ENCODE peak calls at places on chromosomes 4 and X, in eight cellular contexts. U, D, G, S, I, V, H and J are unnamed samples.

GRCh38 chrX:19343085-19343461 is 654 bp upstream of the PDHA1 start:
- DNase-seq in U (no peak), D (no peak), G (no peak), S (no peak), I (no peak), V (no peak), H (no peak), J (no peak)

GRCh38 chr4:88865051-88865450 is 167.4 kb upstream of the NAP1L5 start:
- DNase-seq in U (no peak), D (no peak), G (no peak), S (no peak), I (no peak), V (no peak), H (no peak), J (no peak)

GRCh38 chr4:29770627-29771026 is 949.5 kb upstream of the PCDH7 start:
- DNase-seq in U (no peak), D (no peak), G (no peak), S (no peak), I (no peak), V (no peak), H (no peak), J (no peak)

GRCh38 chr4:15042529-15043167 is 40.4 kb downstream of the CPEB2 start:
- DNase-seq in U (no peak), D (no peak), G (no peak), S (no peak), I (no peak), V (peak; percentile 50), H (no peak), J (no peak)

GRCh38 chr4:37095925-37096324 is 148.6 kb upstream of the NWD2 start:
- DNase-seq in U (no peak), D (no peak), G (no peak), S (no peak), I (no peak), V (no peak), H (no peak), J (no peak)

GRCh38 chr4:151573945-151574344 is 165.0 kb downstream of the FHIP1A start:
- DNase-seq in U (no peak), D (no peak), G (no peak), S (peak; percentile 89), I (peak; percentile 27), V (no peak), H (no peak), J (no peak)

GRCh38 chr4:92483341-92483740 is 179.6 kb downstream of the GRID2 start:
- DNase-seq in U (no peak), D (no peak), G (no peak), S (no peak), I (no peak), V (no peak), H (no peak), J (no peak)

GRCh38 chrX:106649523-106650428 is 38.0 kb downstream of the RADX start:
- DNase-seq in U (no peak), D (no peak), G (no peak), S (no peak), I (no peak), V (no peak), H (no peak), J (no peak)

GRCh38 chr4:81724925-81725329 is 253.2 kb upstream of the RASGEF1B start:
- DNase-seq in U (no peak), D (peak; percentile 73), G (no peak), S (peak; percentile 24), I (peak; percentile 65), V (no peak), H (peak; percentile 52), J (peak; percentile 67)

GRCh38 chr4:3523146-3523627 is 9.0 kb downstream of the LRPAP1 start:
- DNase-seq in U (no peak), D (peak; percentile 17), G (no peak), S (no peak), I (no peak), V (no peak), H (no peak), J (peak; percentile 17)

GRCh38 chr4:3524349-3524748 is 7.9 kb downstream of the LRPAP1 start:
- DNase-seq in U (no peak), D (peak; percentile 36), G (no peak), S (no peak), I (no peak), V (no peak), H (no peak), J (no peak)

GRCh38 chr4:3522651-3523050 is 9.6 kb downstream of the LRPAP1 start:
- DNase-seq in U (no peak), D (peak; percentile 15), G (no peak), S (no peak), I (no peak), V (no peak), H (no peak), J (peak; percentile 29)

GRCh38 chr4:3524920-3525319 is 7.3 kb downstream of the LRPAP1 start:
- DNase-seq in U (no peak), D (peak; percentile 30), G (no peak), S (no peak), I (no peak), V (no peak), H (no peak), J (no peak)

GRCh38 chr4:3523628-3524221 is 8.5 kb downstream of the LRPAP1 start:
- DNase-seq in U (no peak), D (peak; percentile 33), G (no peak), S (no peak), I (no peak), V (no peak), H (no peak), J (peak; percentile 27)
- H3K36me3 ChIP-seq in U (peaks cover 13% of the 10 kb centered on the region), D (peaks cover 88% of the 10 kb centered on the region), G (no peaks in the 10 kb centered on the region), S (peaks cover 16% of the 10 kb centered on the region), I (peaks cover 68% of the 10 kb centered on the region), V (no peaks in the 10 kb centered on the region), H (peaks cover 3% of the 10 kb centered on the region), J (peaks cover 6% of the 10 kb centered on the region)

GRCh38 chrX:20418379-20418778 is 151.7 kb upstream of the RPS6KA3 start:
- DNase-seq in U (no peak), D (no peak), G (no peak), S (no peak), I (no peak), V (no peak), H (no peak), J (no peak)

GRCh38 chrX:20418809-20419208 is 152.1 kb upstream of the RPS6KA3 start:
- DNase-seq in U (no peak), D (no peak), G (no peak), S (no peak), I (no peak), V (no peak), H (no peak), J (no peak)

GRCh38 chrX:20412871-20413486 is 146.3 kb upstream of the RPS6KA3 start:
- DNase-seq in U (no peak), D (peak; percentile 55), G (no peak), S (no peak), I (peak; percentile 29), V (no peak), H (peak; percentile 22), J (no peak)

GRCh38 chrX:20414066-20414465 is 147.4 kb upstream of the RPS6KA3 start:
- DNase-seq in U (no peak), D (no peak), G (no peak), S (no peak), I (no peak), V (peak; percentile 64), H (no peak), J (no peak)

DNA sequence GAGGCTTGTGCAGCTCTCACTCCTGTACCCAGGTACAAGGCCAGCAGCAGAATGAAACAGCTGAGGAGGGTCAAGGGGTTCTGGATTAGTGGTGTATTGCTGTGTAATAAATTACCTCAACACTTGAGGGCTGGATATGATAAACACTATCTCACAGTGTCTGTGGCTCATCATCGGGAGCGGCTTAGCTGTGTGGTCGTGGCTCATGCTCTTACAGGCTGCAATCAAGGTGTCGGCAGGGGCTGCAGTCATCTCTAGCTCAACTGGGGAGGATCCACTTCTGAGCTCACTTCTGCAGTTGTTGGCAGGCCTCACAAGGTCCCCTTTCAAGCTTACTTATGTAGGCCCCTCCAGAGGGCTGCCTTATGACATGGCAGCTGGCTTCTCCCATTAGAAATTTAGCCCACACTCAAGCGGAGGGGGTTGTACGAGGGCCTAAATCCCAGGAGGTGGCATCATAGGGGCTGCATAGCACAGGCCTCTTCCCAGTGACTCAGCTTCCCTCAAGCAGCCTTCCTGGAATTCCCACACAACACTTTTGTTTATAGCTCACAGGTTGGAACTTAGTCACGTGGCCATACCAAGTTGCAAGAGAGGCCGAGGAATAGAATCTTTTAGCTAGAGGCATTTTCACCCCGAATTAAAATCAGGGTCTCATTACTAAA is 148.2 kb upstream of the RPS6KA3 start:
- DNase-seq in U (no peak), D (no peak), G (no peak), S (no peak), I (no peak), V (peak; percentile 79), H (no peak), J (no peak)
- H3K4me1 ChIP-seq in U (no peaks in the 10 kb centered on the region), D (no peaks in the 10 kb centered on the region), G (no peaks in the 10 kb centered on the region), S (no peaks in the 10 kb centered on the region), I (no peaks in the 10 kb centered on the region), V (no peaks in the 10 kb centered on the region), H (no peaks in the 10 kb centered on the region), J (no peaks in the 10 kb centered on the region)

GRCh38 chr4:56324011-56324610 is 63.2 kb downstream of the AASDH start:
- DNase-seq in U (no peak), D (no peak), G (no peak), S (no peak), I (no peak), V (no peak), H (no peak), J (no peak)
- H3K36me3 ChIP-seq in U (no peaks in the 10 kb centered on the region), D (no peaks in the 10 kb centered on the region), G (no peaks in the 10 kb centered on the region), S (no peaks in the 10 kb centered on the region), I (no peaks in the 10 kb centered on the region), V (no peaks in the 10 kb centered on the region), H (no peaks in the 10 kb centered on the region), J (no peaks in the 10 kb centered on the region)

GRCh38 chrX:102849396-102849795 is 87.7 kb upstream of the RAB40AL start:
- DNase-seq in U (no peak), D (no peak), G (no peak), S (no peak), I (no peak), V (no peak), H (no peak), J (no peak)

GRCh38 chrX:102841706-102842003 is 95.4 kb upstream of the RAB40AL start:
- DNase-seq in U (no peak), D (no peak), G (no peak), S (no peak), I (no peak), V (no peak), H (no peak), J (no peak)

GRCh38 chrX:102847362-102847761 is 89.7 kb upstream of the RAB40AL start:
- DNase-seq in U (no peak), D (no peak), G (no peak), S (no peak), I (no peak), V (no peak), H (no peak), J (no peak)

GRCh38 chrX:102845020-102845419 is 92.1 kb upstream of the RAB40AL start:
- DNase-seq in U (no peak), D (no peak), G (no peak), S (no peak), I (no peak), V (no peak), H (no peak), J (no peak)

GRCh38 chrX:102846544-102847236 is 90.4 kb upstream of the RAB40AL start:
- DNase-seq in U (no peak), D (no peak), G (no peak), S (no peak), I (no peak), V (peak; percentile 62), H (no peak), J (no peak)
- H3K4me1 ChIP-seq in U (no peaks in the 10 kb centered on the region), D (no peaks in the 10 kb centered on the region), G (no peaks in the 10 kb centered on the region), S (no peaks in the 10 kb centered on the region), I (no peaks in the 10 kb centered on the region), V (peaks cover 7% of the 10 kb centered on the region), H (no peaks in the 10 kb centered on the region), J (no peaks in the 10 kb centered on the region)

GRCh38 chr4:2825184-2825506 is 18.5 kb upstream of the ADD1 start:
- DNase-seq in U (no peak), D (no peak), G (no peak), S (no peak), I (no peak), V (no peak), H (no peak), J (no peak)
- H3K36me3 ChIP-seq in U (no peaks in the 10 kb centered on the region), D (peaks cover 92% of the 10 kb centered on the region), G (no peaks in the 10 kb centered on the region), S (peaks cover 3% of the 10 kb centered on the region), I (peaks cover 51% of the 10 kb centered on the region), V (peaks cover 6% of the 10 kb centered on the region), H (no peaks in the 10 kb centered on the region), J (no peaks in the 10 kb centered on the region)